ENCODE peak calls at places on chromosomes 7 and 10, in seven cellular contexts. One of them, this sample, is unnamed.

GRCh38 chr7:15749631-15750030 is 63.1 kb upstream of the MEOX2 start:
- DNase-seq in HL-60: no peak
- DNase-seq in thoracic aorta: no peak
- DNase-seq in left lung: no peak
- DNase-seq in cardiac muscle cell: no peak
- DNase-seq in H9: no peak
- DNase-seq in IMR-90: no peak
- DNase-seq in this sample: no peak

GRCh38 chr10:15787426-15787825 is 67.7 kb upstream of the ITGA8 start:
- DNase-seq in left lung: no peak
- DNase-seq in IMR-90: no peak
- DNase-seq in cardiac muscle cell: no peak
- DNase-seq in H9: no peak
- DNase-seq in HL-60: no peak
- DNase-seq in thoracic aorta: no peak
- DNase-seq in this sample: no peak

GRCh38 chr7:259751-260405 is 30.1 kb upstream of the FOXL3 start:
- DNase-seq in cardiac muscle cell: no peak
- DNase-seq in H9: no peak
- DNase-seq in thoracic aorta: no peak
- DNase-seq in left lung: peak
- DNase-seq in HL-60: no peak
- DNase-seq in IMR-90: no peak
- DNase-seq in this sample: no peak

GRCh38 chr10:69408318-69409175 is 8.2 kb downstream of the TACR2 start:
- DNase-seq in left lung: peak
- DNase-seq in HL-60: peak
- DNase-seq in H9: peak
- DNase-seq in IMR-90: peak
- DNase-seq in cardiac muscle cell: peak
- DNase-seq in thoracic aorta: peak
- DNase-seq in this sample: peak

GRCh38 chr7:11548532-11548931 is 283.5 kb downstream of the THSD7A start:
- DNase-seq in cardiac muscle cell: no peak
- DNase-seq in left lung: no peak
- DNase-seq in thoracic aorta: no peak
- DNase-seq in IMR-90: no peak
- DNase-seq in H9: no peak
- DNase-seq in HL-60: no peak
- DNase-seq in this sample: no peak

GRCh38 chr7:138245682-138246081 is 169.4 kb downstream of the AKR1D1 start:
- DNase-seq in H9: no peak
- DNase-seq in left lung: no peak
- DNase-seq in HL-60: peak
- DNase-seq in thoracic aorta: no peak
- DNase-seq in IMR-90: no peak
- DNase-seq in cardiac muscle cell: peak
- DNase-seq in this sample: no peak

GRCh38 chr10:66564341-66564740 is 361.5 kb upstream of the LRRTM3 start:
- DNase-seq in HL-60: no peak
- DNase-seq in cardiac muscle cell: no peak
- DNase-seq in IMR-90: no peak
- DNase-seq in H9: no peak
- DNase-seq in left lung: no peak
- DNase-seq in thoracic aorta: no peak
- DNase-seq in this sample: no peak

GRCh38 chr10:110497438-110498086 is at the start of gene DUSP5:
- DNase-seq in HL-60: peak
- DNase-seq in left lung: peak
- DNase-seq in thoracic aorta: peak
- DNase-seq in H9: peak
- DNase-seq in IMR-90: peak
- DNase-seq in cardiac muscle cell: peak
- DNase-seq in this sample: peak

GRCh38 chr10:12727832-12728215 is 273.7 kb downstream of the CCDC3 start:
- DNase-seq in IMR-90: no peak
- DNase-seq in HL-60: no peak
- DNase-seq in H9: no peak
- DNase-seq in thoracic aorta: no peak
- DNase-seq in left lung: no peak
- DNase-seq in cardiac muscle cell: no peak
- DNase-seq in this sample: no peak

GRCh38 chr10:132878730-132879407 is 63.5 kb downstream of the CFAP46 start:
- DNase-seq in IMR-90: no peak
- DNase-seq in H9: peak
- DNase-seq in HL-60: no peak
- DNase-seq in left lung: peak
- DNase-seq in thoracic aorta: no peak
- DNase-seq in cardiac muscle cell: no peak
- DNase-seq in this sample: no peak

GRCh38 chr10:110268931-110269640 is 35.6 kb downstream of the SMNDC1 start:
- DNase-seq in cardiac muscle cell: no peak
- DNase-seq in thoracic aorta: no peak
- DNase-seq in left lung: no peak
- DNase-seq in H9: no peak
- DNase-seq in HL-60: no peak
- DNase-seq in IMR-90: no peak
- DNase-seq in this sample: no peak

GRCh38 chr7:127833641-127834040 is 181.6 kb downstream of the SND1 start:
- DNase-seq in cardiac muscle cell: no peak
- DNase-seq in left lung: no peak
- DNase-seq in thoracic aorta: no peak
- DNase-seq in IMR-90: peak
- DNase-seq in H9: no peak
- DNase-seq in HL-60: no peak
- DNase-seq in this sample: no peak

GRCh38 chr7:108296911-108297310 is 159.3 kb downstream of the NRCAM start:
- DNase-seq in cardiac muscle cell: no peak
- DNase-seq in H9: no peak
- DNase-seq in thoracic aorta: no peak
- DNase-seq in HL-60: no peak
- DNase-seq in left lung: no peak
- DNase-seq in IMR-90: no peak
- DNase-seq in this sample: no peak

GRCh38 chr7:45686441-45687184 is 112.4 kb downstream of the ADCY1 start:
- DNase-seq in IMR-90: no peak
- DNase-seq in left lung: no peak
- DNase-seq in thoracic aorta: no peak
- DNase-seq in cardiac muscle cell: no peak
- DNase-seq in H9: no peak
- DNase-seq in HL-60: no peak
- DNase-seq in this sample: no peak

GRCh38 chr7:77331938-77332695 is 84.0 kb downstream of the GSAP start:
- DNase-seq in thoracic aorta: peak
- DNase-seq in IMR-90: peak
- DNase-seq in HL-60: peak
- DNase-seq in cardiac muscle cell: peak
- DNase-seq in left lung: no peak
- DNase-seq in H9: peak
- DNase-seq in this sample: peak

GRCh38 chr10:46197050-46197449 is 89.7 kb upstream of the ANTXRL start:
- DNase-seq in HL-60: no peak
- DNase-seq in cardiac muscle cell: no peak
- DNase-seq in thoracic aorta: no peak
- DNase-seq in IMR-90: no peak
- DNase-seq in left lung: no peak
- DNase-seq in H9: no peak
- DNase-seq in this sample: no peak

GRCh38 chr7:3455826-3456444 is 154.9 kb downstream of the SDK1 start:
- DNase-seq in IMR-90: peak
- DNase-seq in thoracic aorta: no peak
- DNase-seq in H9: no peak
- DNase-seq in left lung: no peak
- DNase-seq in cardiac muscle cell: no peak
- DNase-seq in HL-60: no peak
- DNase-seq in this sample: no peak

GRCh38 chr10:100670828-100671479 is 74.4 kb upstream of the PAX2 start:
- DNase-seq in IMR-90: no peak
- DNase-seq in HL-60: peak
- DNase-seq in thoracic aorta: no peak
- DNase-seq in H9: peak
- DNase-seq in cardiac muscle cell: peak
- DNase-seq in left lung: peak
- DNase-seq in this sample: no peak

GRCh38 chr7:20307119-20307518 is 23.6 kb upstream of the ITGB8 start:
- DNase-seq in H9: no peak
- DNase-seq in thoracic aorta: no peak
- DNase-seq in cardiac muscle cell: no peak
- DNase-seq in left lung: no peak
- DNase-seq in HL-60: no peak
- DNase-seq in IMR-90: peak
- DNase-seq in this sample: no peak

GRCh38 chr7:40211291-40212003 is 76.6 kb downstream of the SUGCT start:
- DNase-seq in left lung: no peak
- DNase-seq in IMR-90: peak
- DNase-seq in thoracic aorta: no peak
- DNase-seq in cardiac muscle cell: no peak
- DNase-seq in H9: no peak
- DNase-seq in HL-60: no peak
- DNase-seq in this sample: no peak

GRCh38 chr7:1696671-1697498 is 26.8 kb downstream of the ELFN1 start:
- DNase-seq in cardiac muscle cell: no peak
- DNase-seq in IMR-90: no peak
- DNase-seq in thoracic aorta: no peak
- DNase-seq in left lung: peak
- DNase-seq in HL-60: no peak
- DNase-seq in H9: peak
- DNase-seq in this sample: no peak

GRCh38 chr10:102281103-102281502 is 35.8 kb downstream of the GBF1 start:
- DNase-seq in H9: no peak
- DNase-seq in cardiac muscle cell: no peak
- DNase-seq in HL-60: no peak
- DNase-seq in thoracic aorta: no peak
- DNase-seq in IMR-90: peak
- DNase-seq in left lung: no peak
- DNase-seq in this sample: peak

GRCh38 chr10:129864601-129865126 is 99.4 kb downstream of the EBF3 start:
- DNase-seq in cardiac muscle cell: no peak
- DNase-seq in thoracic aorta: no peak
- DNase-seq in IMR-90: peak
- DNase-seq in left lung: no peak
- DNase-seq in HL-60: no peak
- DNase-seq in H9: no peak
- DNase-seq in this sample: no peak

GRCh38 chr10:49448924-49449323 is 53.0 kb upstream of the DRGX start:
- DNase-seq in thoracic aorta: no peak
- DNase-seq in left lung: no peak
- DNase-seq in HL-60: no peak
- DNase-seq in IMR-90: no peak
- DNase-seq in cardiac muscle cell: no peak
- DNase-seq in H9: no peak
- DNase-seq in this sample: no peak

GRCh38 chr10:98460837-98461499 is 14.2 kb upstream of the HPS1 start:
- DNase-seq in left lung: no peak
- DNase-seq in thoracic aorta: no peak
- DNase-seq in IMR-90: peak
- DNase-seq in cardiac muscle cell: peak
- DNase-seq in HL-60: no peak
- DNase-seq in H9: no peak
- DNase-seq in this sample: peak

GRCh38 chr7:50867048-50867383 is 84.3 kb upstream of the GRB10 start:
- DNase-seq in HL-60: no peak
- DNase-seq in cardiac muscle cell: peak
- DNase-seq in thoracic aorta: no peak
- DNase-seq in left lung: no peak
- DNase-seq in IMR-90: no peak
- DNase-seq in H9: no peak
- DNase-seq in this sample: no peak

GRCh38 chr7:36115448-36116321 is 37.4 kb upstream of the EEPD1 start:
- DNase-seq in cardiac muscle cell: peak
- DNase-seq in thoracic aorta: peak
- DNase-seq in left lung: peak
- DNase-seq in HL-60: no peak
- DNase-seq in H9: no peak
- DNase-seq in IMR-90: peak
- DNase-seq in this sample: peak

GRCh38 chr7:107505997-107506682 is 36.3 kb downstream of the GPR22 start:
- DNase-seq in HL-60: no peak
- DNase-seq in H9: no peak
- DNase-seq in cardiac muscle cell: no peak
- DNase-seq in IMR-90: peak
- DNase-seq in thoracic aorta: no peak
- DNase-seq in left lung: no peak
- DNase-seq in this sample: no peak

GRCh38 chr7:85469446-85469970 is 282.7 kb upstream of the SEMA3D start:
- DNase-seq in thoracic aorta: no peak
- DNase-seq in HL-60: no peak
- DNase-seq in left lung: no peak
- DNase-seq in cardiac muscle cell: no peak
- DNase-seq in IMR-90: peak
- DNase-seq in H9: no peak
- DNase-seq in this sample: no peak

GRCh38 chr7:85464042-85464651 is 277.3 kb upstream of the SEMA3D start:
- DNase-seq in cardiac muscle cell: no peak
- DNase-seq in H9: no peak
- DNase-seq in thoracic aorta: no peak
- DNase-seq in IMR-90: no peak
- DNase-seq in left lung: no peak
- DNase-seq in HL-60: no peak
- DNase-seq in this sample: no peak
- TF ChIP-seq CTCF in cardiac muscle cell: peak
- TF ChIP-seq CTCF in H9: peak
- TF ChIP-seq CTCF in thoracic aorta: no peak
- TF ChIP-seq CTCF in IMR-90: peak
- TF ChIP-seq CTCF in left lung: peak
- TF ChIP-seq CTCF in HL-60: no peak
- TF ChIP-seq CTCF in this sample: peak

GRCh38 chr10:78717200-78717599 is 351.6 kb upstream of the ZMIZ1 start:
- DNase-seq in thoracic aorta: no peak
- DNase-seq in H9: no peak
- DNase-seq in cardiac muscle cell: no peak
- DNase-seq in left lung: no peak
- DNase-seq in IMR-90: peak
- DNase-seq in HL-60: no peak
- DNase-seq in this sample: peak
- H3K27ac ChIP-seq in thoracic aorta: peak
- H3K27ac ChIP-seq in H9: no peak
- H3K27ac ChIP-seq in cardiac muscle cell: no peak
- H3K27ac ChIP-seq in left lung: no peak
- H3K27ac ChIP-seq in IMR-90: peak
- H3K27ac ChIP-seq in HL-60: no peak
- H3K27ac ChIP-seq in this sample: no peak

GRCh38 chr7:87219545-87220025 is at the start of gene TMEM243:
- DNase-seq in IMR-90: peak
- DNase-seq in left lung: peak
- DNase-seq in HL-60: peak
- DNase-seq in thoracic aorta: peak
- DNase-seq in H9: peak
- DNase-seq in cardiac muscle cell: peak
- DNase-seq in this sample: peak
- TF ChIP-seq CTCF in IMR-90: peak
- TF ChIP-seq CTCF in left lung: peak
- TF ChIP-seq CTCF in HL-60: no peak
- TF ChIP-seq CTCF in thoracic aorta: peak
- TF ChIP-seq CTCF in H9: no peak
- TF ChIP-seq CTCF in cardiac muscle cell: peak
- TF ChIP-seq CTCF in this sample: peak

DNA sequence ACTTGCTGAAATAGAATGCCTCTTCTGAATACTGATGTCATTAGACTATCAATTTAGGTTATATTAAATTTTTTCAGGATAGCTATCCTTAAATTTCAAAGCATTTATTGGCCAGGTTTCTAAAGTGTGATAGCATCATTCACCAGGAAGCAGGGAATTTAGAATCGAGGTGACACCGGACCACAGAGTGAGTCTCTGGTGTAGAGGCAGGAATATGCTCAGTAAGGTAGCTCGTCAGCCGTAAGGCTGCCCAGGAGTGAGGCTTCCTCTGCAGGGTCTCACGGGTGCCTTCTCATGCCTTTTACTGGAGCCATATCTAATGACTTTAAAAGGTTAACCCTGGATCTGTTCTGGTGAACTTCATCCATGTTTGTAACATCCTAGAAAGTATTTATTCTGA is 170.8 kb upstream of the KLF14 start:
- DNase-seq in thoracic aorta: no peak
- DNase-seq in HL-60: no peak
- DNase-seq in IMR-90: peak
- DNase-seq in left lung: no peak
- DNase-seq in cardiac muscle cell: no peak
- DNase-seq in H9: no peak
- DNase-seq in this sample: no peak
- H3K27ac ChIP-seq in thoracic aorta: peak
- H3K27ac ChIP-seq in HL-60: no peak
- H3K27ac ChIP-seq in IMR-90: peak
- H3K27ac ChIP-seq in left lung: peak
- H3K27ac ChIP-seq in cardiac muscle cell: no peak
- H3K27ac ChIP-seq in H9: no peak
- H3K27ac ChIP-seq in this sample: peak